ENCODE peak calls at places on chromosomes 6 and 20, in nine cellular contexts. One of them, this sample, is unnamed.

GRCh38 chr6:128807577-128807976 is 75.4 kb upstream of the LAMA2 start:
- DNase-seq in mesenchymal stem cell: peak; percentile 55
- DNase-seq in osteoblast: no peak
- DNase-seq in GM23248: peak; percentile 64
- DNase-seq in fibroblast of lung: peak; percentile 45
- DNase-seq in hepatocyte: peak; percentile 35
- DNase-seq in IMR-90: peak; percentile 60
- DNase-seq in HCT116: peak; percentile 34
- DNase-seq in MM.1S: peak; percentile 28
- DNase-seq in this sample: no peak

GRCh38 chr6:30071081-30071818 is 4.3 kb downstream of the PPP1R11 start:
- DNase-seq in MM.1S: no peak
- DNase-seq in IMR-90: peak; percentile 15
- DNase-seq in mesenchymal stem cell: peak; percentile 55
- DNase-seq in GM23248: peak; percentile 51
- DNase-seq in fibroblast of lung: peak; percentile 40
- DNase-seq in hepatocyte: peak; percentile 68
- DNase-seq in osteoblast: peak; percentile 84
- DNase-seq in HCT116: no peak
- DNase-seq in this sample: no peak

GRCh38 chr6:125974214-125974866 is 12.0 kb upstream of the TRMT11 start:
- DNase-seq in fibroblast of lung: peak; percentile 47
- DNase-seq in mesenchymal stem cell: peak; percentile 69
- DNase-seq in HCT116: peak; percentile 46
- DNase-seq in osteoblast: peak; percentile 36
- DNase-seq in IMR-90: peak; percentile 68
- DNase-seq in GM23248: peak; percentile 80
- DNase-seq in MM.1S: peak; percentile 42
- DNase-seq in hepatocyte: peak; percentile 60
- DNase-seq in this sample: no peak

GRCh38 chr6:45654673-45655072 is 276.9 kb upstream of the SUPT3H start:
- DNase-seq in fibroblast of lung: peak; percentile 44
- DNase-seq in osteoblast: no peak
- DNase-seq in MM.1S: no peak
- DNase-seq in mesenchymal stem cell: peak; percentile 51
- DNase-seq in hepatocyte: no peak
- DNase-seq in GM23248: peak; percentile 50
- DNase-seq in HCT116: no peak
- DNase-seq in IMR-90: peak; percentile 47
- DNase-seq in this sample: no peak

GRCh38 chr20:63790572-63791168 is 40.4 kb downstream of the ZBTB46 start:
- DNase-seq in mesenchymal stem cell: no peak
- DNase-seq in IMR-90: no peak
- DNase-seq in HCT116: no peak
- DNase-seq in hepatocyte: no peak
- DNase-seq in MM.1S: no peak
- DNase-seq in GM23248: no peak
- DNase-seq in osteoblast: no peak
- DNase-seq in fibroblast of lung: no peak
- DNase-seq in this sample: no peak

GRCh38 chr20:61949363-61949713 is 116.3 kb downstream of the TAF4 start:
- DNase-seq in GM23248: no peak
- DNase-seq in MM.1S: no peak
- DNase-seq in mesenchymal stem cell: no peak
- DNase-seq in hepatocyte: no peak
- DNase-seq in fibroblast of lung: no peak
- DNase-seq in osteoblast: peak; percentile 69
- DNase-seq in IMR-90: no peak
- DNase-seq in HCT116: no peak
- DNase-seq in this sample: no peak

GRCh38 chr6:19153270-19153980 is 683.7 kb upstream of the ID4 start:
- DNase-seq in GM23248: peak; percentile 85
- DNase-seq in hepatocyte: peak; percentile 11
- DNase-seq in IMR-90: no peak
- DNase-seq in osteoblast: no peak
- DNase-seq in mesenchymal stem cell: no peak
- DNase-seq in MM.1S: no peak
- DNase-seq in fibroblast of lung: peak; percentile 75
- DNase-seq in HCT116: no peak
- DNase-seq in this sample: no peak

GRCh38 chr6:146287691-146288369 is 255.8 kb upstream of the RAB32 start:
- DNase-seq in mesenchymal stem cell: peak; percentile 73
- DNase-seq in HCT116: no peak
- DNase-seq in GM23248: peak; percentile 37
- DNase-seq in MM.1S: no peak
- DNase-seq in fibroblast of lung: peak; percentile 72
- DNase-seq in osteoblast: no peak
- DNase-seq in hepatocyte: no peak
- DNase-seq in IMR-90: no peak
- DNase-seq in this sample: no peak

GRCh38 chr6:41492261-41492891 is 53.8 kb upstream of the FOXP4 start:
- DNase-seq in mesenchymal stem cell: no peak
- DNase-seq in MM.1S: no peak
- DNase-seq in osteoblast: no peak
- DNase-seq in IMR-90: no peak
- DNase-seq in fibroblast of lung: no peak
- DNase-seq in HCT116: no peak
- DNase-seq in hepatocyte: no peak
- DNase-seq in GM23248: no peak
- DNase-seq in this sample: no peak

GRCh38 chr6:43971776-43972126 is 155.5 kb downstream of the MRPL14 start:
- DNase-seq in GM23248: peak; percentile 15
- DNase-seq in hepatocyte: no peak
- DNase-seq in fibroblast of lung: no peak
- DNase-seq in MM.1S: no peak
- DNase-seq in osteoblast: no peak
- DNase-seq in mesenchymal stem cell: no peak
- DNase-seq in HCT116: no peak
- DNase-seq in IMR-90: no peak
- DNase-seq in this sample: no peak

GRCh38 chr6:79330723-79331122 is 96.2 kb upstream of the HMGN3 start:
- DNase-seq in HCT116: no peak
- DNase-seq in hepatocyte: no peak
- DNase-seq in mesenchymal stem cell: no peak
- DNase-seq in MM.1S: no peak
- DNase-seq in fibroblast of lung: peak; percentile 11
- DNase-seq in osteoblast: no peak
- DNase-seq in IMR-90: no peak
- DNase-seq in GM23248: peak; percentile 11
- DNase-seq in this sample: no peak

GRCh38 chr6:157203312-157203744 is 120.0 kb downstream of the TMEM242 start:
- DNase-seq in mesenchymal stem cell: no peak
- DNase-seq in IMR-90: no peak
- DNase-seq in hepatocyte: no peak
- DNase-seq in fibroblast of lung: peak; percentile 29
- DNase-seq in osteoblast: no peak
- DNase-seq in HCT116: no peak
- DNase-seq in GM23248: no peak
- DNase-seq in MM.1S: no peak
- DNase-seq in this sample: peak; percentile 84

GRCh38 chr6:30942338-30943060 is 1.7 kb downstream of the MUCL3 start:
- DNase-seq in osteoblast: peak; percentile 97
- DNase-seq in IMR-90: peak; percentile 76
- DNase-seq in GM23248: peak; percentile 89
- DNase-seq in hepatocyte: peak; percentile 90
- DNase-seq in fibroblast of lung: peak; percentile 78
- DNase-seq in MM.1S: no peak
- DNase-seq in mesenchymal stem cell: peak; percentile 74
- DNase-seq in HCT116: peak; percentile 83
- DNase-seq in this sample: no peak

GRCh38 chr6:12751694-12752304 is 35.2 kb downstream of the PHACTR1 start:
- DNase-seq in fibroblast of lung: peak; percentile 61
- DNase-seq in osteoblast: peak; percentile 77
- DNase-seq in IMR-90: peak; percentile 12
- DNase-seq in MM.1S: peak; percentile 58
- DNase-seq in hepatocyte: peak; percentile 85
- DNase-seq in mesenchymal stem cell: peak; percentile 54
- DNase-seq in HCT116: no peak
- DNase-seq in GM23248: peak; percentile 69
- DNase-seq in this sample: no peak

DNA sequence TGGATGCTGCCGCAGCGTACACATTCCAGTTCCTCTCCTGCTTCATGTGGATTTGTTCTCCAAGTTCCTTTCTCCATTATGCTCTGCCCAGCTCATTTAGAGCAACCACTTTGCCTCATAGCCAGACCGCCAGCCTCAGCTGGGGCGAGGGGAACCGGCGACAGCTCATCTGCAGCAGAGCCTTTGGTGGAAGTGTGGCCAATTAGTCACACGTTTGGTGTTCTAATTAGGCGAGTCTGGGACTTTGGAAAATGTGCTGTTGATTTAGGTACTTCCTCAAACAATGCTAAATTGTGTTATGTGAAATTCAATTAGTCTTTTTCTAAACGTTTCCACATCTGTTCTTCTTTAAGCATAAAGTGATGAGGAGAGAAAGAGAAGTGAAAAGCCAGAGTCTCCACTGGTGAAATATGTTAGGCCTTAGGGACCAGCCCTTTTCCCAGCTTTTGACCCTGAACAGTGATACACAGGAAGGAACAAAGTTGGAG is 217.9 kb downstream of the TBX18 start:
- DNase-seq in MM.1S: no peak
- DNase-seq in hepatocyte: no peak
- DNase-seq in IMR-90: no peak
- DNase-seq in HCT116: no peak
- DNase-seq in osteoblast: no peak
- DNase-seq in fibroblast of lung: peak; percentile 64
- DNase-seq in mesenchymal stem cell: peak; percentile 44
- DNase-seq in GM23248: peak; percentile 80
- DNase-seq in this sample: peak; percentile 52
- H2AFZ ChIP-seq in MM.1S: no peak overlapping the region
- H2AFZ ChIP-seq in hepatocyte: no peak overlapping the region
- H2AFZ ChIP-seq in IMR-90: no peak overlapping the region
- H2AFZ ChIP-seq in HCT116: no peak overlapping the region
- H2AFZ ChIP-seq in osteoblast: peak overlapping the region; percentile 66
- H2AFZ ChIP-seq in fibroblast of lung: no peak overlapping the region
- H2AFZ ChIP-seq in mesenchymal stem cell: no peak overlapping the region
- H2AFZ ChIP-seq in GM23248: peak overlapping the region; percentile 10
- H2AFZ ChIP-seq in this sample: no peak overlapping the region

GRCh38 chr6:3848925-3849605 is at the start of gene FAM50B:
- DNase-seq in MM.1S: peak; percentile 77
- DNase-seq in fibroblast of lung: peak; percentile 79
- DNase-seq in GM23248: peak; percentile 90
- DNase-seq in osteoblast: peak; percentile 92
- DNase-seq in HCT116: no peak
- DNase-seq in hepatocyte: peak; percentile 91
- DNase-seq in mesenchymal stem cell: peak; percentile 82
- DNase-seq in IMR-90: peak; percentile 80
- DNase-seq in this sample: peak; percentile 40
- H2AFZ ChIP-seq in MM.1S: peak within 1 kb of the TSS; percentile 65
- H2AFZ ChIP-seq in fibroblast of lung: peak within 1 kb of the TSS; percentile 78
- H2AFZ ChIP-seq in GM23248: peak within 1 kb of the TSS; percentile 67
- H2AFZ ChIP-seq in osteoblast: peak within 1 kb of the TSS; percentile 88
- H2AFZ ChIP-seq in HCT116: no peak within 1 kb of the TSS
- H2AFZ ChIP-seq in hepatocyte: peak within 1 kb of the TSS; percentile 37
- H2AFZ ChIP-seq in mesenchymal stem cell: peak within 1 kb of the TSS; percentile 91
- H2AFZ ChIP-seq in IMR-90: peak within 1 kb of the TSS; percentile 94
- H2AFZ ChIP-seq in this sample: peak within 1 kb of the TSS; percentile 85

DNA sequence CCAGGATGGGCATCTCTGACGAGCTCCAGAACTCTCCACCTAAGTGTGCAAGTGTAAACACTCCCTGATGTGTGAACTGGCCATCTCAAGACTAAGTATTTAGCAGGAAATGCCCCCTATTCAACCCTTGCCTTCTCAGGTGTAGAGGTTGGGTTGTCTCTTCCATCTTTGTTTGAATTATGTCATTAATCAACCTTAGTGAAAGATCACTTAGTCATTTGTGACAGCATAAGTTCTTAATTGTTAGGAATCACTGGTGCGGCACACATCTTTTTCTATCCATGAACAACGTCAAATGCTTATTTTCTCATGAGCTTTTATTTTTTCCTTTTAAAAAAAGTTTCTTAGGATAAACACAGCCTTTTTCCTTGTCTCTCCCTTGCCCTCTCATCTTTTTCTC is 151.6 kb downstream of the ESR1 start:
- DNase-seq in IMR-90: no peak
- DNase-seq in HCT116: no peak
- DNase-seq in MM.1S: no peak
- DNase-seq in GM23248: no peak
- DNase-seq in osteoblast: no peak
- DNase-seq in fibroblast of lung: no peak
- DNase-seq in hepatocyte: no peak
- DNase-seq in mesenchymal stem cell: no peak
- DNase-seq in this sample: no peak
- H2AFZ ChIP-seq in IMR-90: no peak overlapping the region
- H2AFZ ChIP-seq in HCT116: no peak overlapping the region
- H2AFZ ChIP-seq in MM.1S: no peak overlapping the region
- H2AFZ ChIP-seq in GM23248: no peak overlapping the region
- H2AFZ ChIP-seq in osteoblast: peak overlapping the region; percentile 4
- H2AFZ ChIP-seq in fibroblast of lung: no peak overlapping the region
- H2AFZ ChIP-seq in hepatocyte: no peak overlapping the region
- H2AFZ ChIP-seq in mesenchymal stem cell: no peak overlapping the region
- H2AFZ ChIP-seq in this sample: no peak overlapping the region

DNA sequence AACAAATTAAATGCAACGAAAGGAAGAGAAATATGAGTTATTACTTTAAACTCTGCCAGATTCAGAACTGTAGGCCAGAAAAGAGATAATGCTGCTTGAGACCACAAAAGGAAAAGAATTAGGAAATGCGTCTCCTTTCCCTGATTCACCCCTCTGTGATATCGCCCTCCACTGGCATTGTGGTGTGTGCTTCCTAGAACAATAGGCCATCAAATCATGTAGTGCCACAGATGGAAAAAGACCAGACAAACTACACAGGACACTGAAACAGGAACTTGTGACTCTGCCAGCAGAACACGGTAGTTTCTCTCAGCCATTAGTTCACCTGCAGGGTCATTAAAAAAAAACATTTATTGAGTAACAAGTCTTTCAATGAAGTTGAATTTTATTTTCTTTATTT is 14.8 kb upstream of the LAMA4 start:
- DNase-seq in osteoblast: peak; percentile 86
- DNase-seq in MM.1S: no peak
- DNase-seq in mesenchymal stem cell: no peak
- DNase-seq in hepatocyte: no peak
- DNase-seq in HCT116: no peak
- DNase-seq in GM23248: peak; percentile 76
- DNase-seq in IMR-90: peak; percentile 31
- DNase-seq in fibroblast of lung: peak; percentile 23
- DNase-seq in this sample: no peak
- H2AFZ ChIP-seq in osteoblast: peak overlapping the region; percentile 75
- H2AFZ ChIP-seq in MM.1S: no peak overlapping the region
- H2AFZ ChIP-seq in mesenchymal stem cell: no peak overlapping the region
- H2AFZ ChIP-seq in hepatocyte: no peak overlapping the region
- H2AFZ ChIP-seq in HCT116: no peak overlapping the region
- H2AFZ ChIP-seq in GM23248: peak overlapping the region; percentile 72
- H2AFZ ChIP-seq in IMR-90: no peak overlapping the region
- H2AFZ ChIP-seq in fibroblast of lung: no peak overlapping the region
- H2AFZ ChIP-seq in this sample: no peak overlapping the region

DNA sequence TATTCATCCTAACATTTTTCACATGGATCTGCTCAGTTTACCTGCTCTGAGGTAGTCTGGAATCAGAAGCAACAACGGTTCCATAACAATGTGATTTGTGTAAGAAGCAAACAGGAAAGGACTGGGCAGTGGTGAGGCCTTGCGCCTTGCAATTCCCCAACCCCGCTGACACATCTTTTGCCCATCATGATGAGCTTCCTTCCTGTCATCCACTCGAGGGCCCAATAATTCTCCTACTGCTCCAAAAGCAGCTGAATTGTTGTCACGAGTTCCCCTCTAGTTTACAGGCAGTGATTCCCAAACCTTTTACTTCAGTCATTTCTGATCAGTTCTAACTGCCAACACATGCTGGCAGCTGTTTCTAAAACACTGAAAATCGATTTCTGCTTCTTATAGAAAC is 22.9 kb downstream of the STX7 start:
- DNase-seq in mesenchymal stem cell: peak; percentile 52
- DNase-seq in osteoblast: peak; percentile 57
- DNase-seq in hepatocyte: no peak
- DNase-seq in GM23248: peak; percentile 90
- DNase-seq in IMR-90: no peak
- DNase-seq in MM.1S: no peak
- DNase-seq in fibroblast of lung: no peak
- DNase-seq in HCT116: no peak
- DNase-seq in this sample: no peak
- H2AFZ ChIP-seq in mesenchymal stem cell: no peak overlapping the region
- H2AFZ ChIP-seq in osteoblast: peak overlapping the region; percentile 49
- H2AFZ ChIP-seq in hepatocyte: no peak overlapping the region
- H2AFZ ChIP-seq in GM23248: peak overlapping the region; percentile 75
- H2AFZ ChIP-seq in IMR-90: no peak overlapping the region
- H2AFZ ChIP-seq in MM.1S: no peak overlapping the region
- H2AFZ ChIP-seq in fibroblast of lung: no peak overlapping the region
- H2AFZ ChIP-seq in HCT116: no peak overlapping the region
- H2AFZ ChIP-seq in this sample: peak overlapping the region; percentile 59